ENCODE peak calls at places on chromosomes 7 and 10, in four cellular contexts. K, T, F and I are unnamed samples.
A peak's percentile ranks its signal among the peaks of the same experiment; 100 is the strongest.

GRCh38 chr10:125538947-125539649 is 143.9 kb downstream of the TEX36 start:
- DNase-seq in K (peak; percentile 73), T (no peak), F (no peak), I (peak; percentile 63)

GRCh38 chr10:49611815-49612512 is 1.9 kb downstream of the SLC18A3 start:
- DNase-seq in K (peak; percentile 38), T (no peak), F (no peak), I (no peak)

GRCh38 chr7:106049139-106049725 is 62.9 kb downstream of the SYPL1 start:
- DNase-seq in K (no peak), T (no peak), F (no peak), I (no peak)

GRCh38 chr7:74026406-74027123 is 1.4 kb upstream of the ELN start:
- DNase-seq in K (peak; percentile 92), T (peak; percentile 77), F (peak; percentile 89), I (peak; percentile 80)

GRCh38 chr10:16183989-16184643 is 252.7 kb upstream of the PTER start:
- DNase-seq in K (no peak), T (no peak), F (no peak), I (no peak)

GRCh38 chr7:23358152-23358674 is 59.1 kb downstream of the MALSU1 start:
- DNase-seq in K (no peak), T (no peak), F (no peak), I (no peak)

GRCh38 chr7:3892686-3893085 is 591.6 kb downstream of the SDK1 start:
- DNase-seq in K (no peak), T (no peak), F (no peak), I (no peak)

GRCh38 chr7:27581906-27582305 is 80.8 kb downstream of the HIBADH start:
- DNase-seq in K (no peak), T (no peak), F (no peak), I (no peak)

GRCh38 chr10:3825244-3825643 is 40.2 kb upstream of the KLF6 start:
- DNase-seq in K (no peak), T (no peak), F (no peak), I (no peak)

GRCh38 chr10:104328916-104329710 is 9.2 kb downstream of the ITPRIP start:
- DNase-seq in K (peak; percentile 87), T (peak; percentile 95), F (peak; percentile 78), I (no peak)

GRCh38 chr7:2202901-2203550 is 29.7 kb downstream of the MAD1L1 start:
- DNase-seq in K (peak; percentile 63), T (no peak), F (no peak), I (no peak)

GRCh38 chr10:132115736-132116135 is 50.0 kb downstream of the JAKMIP3 start:
- DNase-seq in K (peak; percentile 38), T (no peak), F (no peak), I (no peak)

GRCh38 chr10:125000366-125001312 is 58.7 kb downstream of the ZRANB1 start:
- DNase-seq in K (peak; percentile 62), T (no peak), F (peak; percentile 35), I (peak; percentile 28)

GRCh38 chr7:139614886-139615285 is 91.4 kb downstream of the CLEC2L start:
- DNase-seq in K (no peak), T (no peak), F (no peak), I (no peak)

GRCh38 chr7:44743750-44744149 is 4.9 kb upstream of the ZMIZ2 start:
- DNase-seq in K (no peak), T (no peak), F (no peak), I (no peak)

GRCh38 chr7:113996405-113996804 is 77.6 kb upstream of the PPP1R3A start:
- DNase-seq in K (no peak), T (no peak), F (no peak), I (no peak)

GRCh38 chr10:27223964-27224363 is 16.6 kb downstream of the ACBD5 start:
- DNase-seq in K (no peak), T (peak; percentile 36), F (no peak), I (peak; percentile 54)

GRCh38 chr10:68095176-68095575 is 14.1 kb upstream of the MYPN start:
- DNase-seq in K (no peak), T (no peak), F (no peak), I (no peak)

GRCh38 chr7:75689246-75690099 is 49.3 kb downstream of the HIP1 start:
- DNase-seq in K (peak; percentile 22), T (peak; percentile 22), F (no peak), I (no peak)

GRCh38 chr10:3272300-3272699 is 99.7 kb upstream of the PITRM1 start:
- DNase-seq in K (no peak), T (no peak), F (no peak), I (no peak)

GRCh38 chr7:24943096-24943948 is 36.7 kb downstream of the OSBPL3 start:
- DNase-seq in K (no peak), T (no peak), F (no peak), I (no peak)

GRCh38 chr7:79420464-79420863 is 33.0 kb downstream of the MAGI2 start:
- DNase-seq in K (no peak), T (peak; percentile 10), F (no peak), I (no peak)

GRCh38 chr7:1358376-1359050 is 100.8 kb downstream of the MICALL2 start:
- DNase-seq in K (peak; percentile 46), T (no peak), F (no peak), I (no peak)

GRCh38 chr7:17963281-17963680 is 23.0 kb upstream of the SNX13 start:
- DNase-seq in K (no peak), T (no peak), F (no peak), I (no peak)

GRCh38 chr10:44628921-44629320 is 244.0 kb upstream of the CXCL12 start:
- DNase-seq in K (no peak), T (peak; percentile 62), F (no peak), I (peak; percentile 25)

GRCh38 chr10:91412688-91413087 is 2.5 kb downstream of the HECTD2 start:
- DNase-seq in K (no peak), T (no peak), F (no peak), I (no peak)

GRCh38 chr7:147013820-147014219 is 897.2 kb downstream of the CNTNAP2 start:
- DNase-seq in K (no peak), T (no peak), F (no peak), I (no peak)

GRCh38 chr10:95756061-95756751 is at the start of gene ENTPD1:
- DNase-seq in K (no peak), T (peak; percentile 89), F (no peak), I (peak; percentile 50)

GRCh38 chr7:386385-386784 is 96.4 kb downstream of the FOXL3 start:
- DNase-seq in K (no peak), T (no peak), F (peak; percentile 3), I (no peak)

GRCh38 chr7:51123322-51124021 is 193.1 kb downstream of the COBL start:
- DNase-seq in K (no peak), T (peak; percentile 41), F (no peak), I (no peak)

GRCh38 chr10:125692932-125693847 is 10.2 kb upstream of the TEX36 start:
- DNase-seq in K (no peak), T (no peak), F (no peak), I (no peak)

GRCh38 chr7:2792856-2793487 is 51.1 kb downstream of the GNA12 start:
- DNase-seq in K (peak; percentile 70), T (peak; percentile 86), F (no peak), I (no peak)

DNA sequence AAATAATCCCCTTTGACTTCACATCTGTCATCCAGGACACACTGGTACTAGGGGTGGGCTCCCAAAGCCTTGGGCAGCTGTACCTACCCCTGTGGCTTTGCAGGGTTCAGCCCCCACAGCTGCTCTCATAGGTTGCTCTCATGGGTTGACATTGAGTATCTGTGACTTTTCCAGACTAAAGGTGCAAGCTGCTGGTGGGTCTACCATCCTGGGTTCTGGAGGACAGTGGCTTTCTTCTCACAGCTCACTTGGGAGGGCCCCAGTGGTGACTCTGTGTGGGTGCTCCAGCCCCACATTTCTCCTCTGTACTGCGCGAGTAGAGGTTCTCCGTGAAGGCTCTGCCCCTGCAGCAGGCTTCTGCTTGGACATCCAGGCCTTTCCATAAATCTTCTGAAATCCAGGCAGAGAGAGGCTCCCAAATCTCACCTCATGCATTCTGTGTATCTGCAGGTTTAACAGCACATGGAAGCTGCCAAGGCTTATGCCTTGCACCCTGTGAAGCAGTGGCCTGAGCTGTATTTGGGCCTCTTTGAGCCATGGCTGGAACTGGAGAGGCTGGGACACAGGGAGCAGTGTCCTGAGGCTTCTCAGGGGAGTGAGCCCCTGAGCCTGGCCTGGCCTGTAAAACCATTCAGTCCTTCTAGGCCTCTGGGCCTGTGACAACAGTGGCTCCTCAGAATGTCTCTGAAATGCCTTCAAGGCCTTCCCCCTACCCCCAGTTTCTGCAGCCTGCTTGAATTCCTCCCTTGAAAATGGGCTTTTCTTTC is 52.2 kb downstream of the TRIM24 start:
- DNase-seq in K (no peak), T (no peak), F (no peak), I (no peak)
- TF ChIP-seq CTCF in K (no peak), T (no peak), F (no peak), I (no peak)

GRCh38 chr7:26192485-26193087 is 8.0 kb downstream of the HNRNPA2B1 start:
- DNase-seq in K (no peak), T (peak; percentile 57), F (no peak), I (no peak)
- TF ChIP-seq POLR2A in K (no peak), T (no peak), F (no peak), I (no peak)

GRCh38 chr7:13115157-13115772 is 427.8 kb downstream of the ARL4A start:
- DNase-seq in K (no peak), T (no peak), F (no peak), I (no peak)
- TF ChIP-seq CTCF in K (no peak), T (no peak), F (no peak), I (no peak)

DNA sequence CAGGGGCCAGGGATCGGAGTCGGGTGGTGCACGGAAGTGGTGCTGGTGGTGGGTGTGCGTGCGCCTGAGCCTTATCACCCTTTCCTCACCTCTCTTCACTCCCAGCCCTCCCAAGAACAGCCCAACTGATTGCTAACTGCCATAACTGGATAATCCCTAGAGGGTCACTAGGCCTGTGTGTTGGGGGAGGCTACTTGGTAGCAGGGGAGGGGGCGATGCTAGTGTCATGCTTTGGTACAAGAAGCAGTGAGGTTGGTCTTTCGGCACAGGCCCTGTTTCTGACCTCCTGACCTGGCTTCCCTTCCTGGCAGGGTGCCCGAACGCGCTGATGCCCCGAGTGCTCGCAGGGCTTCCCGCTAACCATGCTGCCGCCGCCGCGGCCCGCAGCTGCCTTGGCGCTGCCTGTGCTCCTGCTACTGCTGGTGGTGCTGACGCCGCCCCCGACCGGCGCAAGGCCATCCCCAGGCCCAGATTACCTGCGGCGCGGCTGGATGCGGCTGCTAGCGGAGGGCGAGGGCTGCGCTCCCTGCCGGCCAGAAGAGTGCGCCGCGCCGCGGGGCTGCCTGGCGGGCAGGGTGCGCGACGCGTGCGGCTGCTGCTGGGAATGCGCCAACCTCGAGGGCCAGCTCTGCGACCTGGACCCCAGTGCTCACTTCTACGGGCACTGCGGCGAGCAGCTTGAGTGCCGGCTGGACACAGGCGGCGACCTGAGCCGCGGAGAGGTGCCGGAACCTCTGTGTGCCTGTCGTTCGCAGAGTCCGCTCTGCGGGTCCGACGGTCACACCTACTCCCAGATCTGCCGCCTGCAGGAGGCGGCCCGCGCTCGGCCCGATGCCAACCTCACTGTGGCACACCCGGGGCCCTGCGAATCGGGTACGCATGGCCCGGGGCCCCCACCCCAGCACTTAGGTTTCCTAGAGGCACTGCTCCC is 707 bp downstream of the KAZALD1 start:
- DNase-seq in K (peak; percentile 71), T (peak; percentile 89), F (peak; percentile 44), I (peak; percentile 73)
- TF ChIP-seq POLR2A in K (no peak), T (peak; percentile 19), F (peak; percentile 31), I (peak; percentile 23)

DNA sequence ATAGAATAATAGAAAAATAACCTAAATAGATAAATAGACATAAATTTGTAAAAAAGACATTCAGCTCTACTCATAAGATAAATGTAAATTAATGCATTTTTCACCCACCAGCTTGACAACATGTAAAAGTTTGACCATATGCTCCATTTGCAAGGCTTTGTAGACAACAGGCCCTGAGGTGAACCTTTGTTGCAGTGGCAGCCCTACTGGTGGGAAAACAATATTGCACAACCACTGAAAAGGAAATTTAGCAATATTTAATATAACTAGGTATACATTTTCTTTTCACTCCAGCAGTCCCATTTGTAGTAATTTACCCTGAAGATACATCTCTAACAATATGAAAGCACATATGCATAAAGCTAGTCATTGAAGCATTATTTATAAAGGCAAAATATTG is 39.0 kb upstream of the ADRA2A start:
- DNase-seq in K (no peak), T (peak; percentile 30), F (no peak), I (no peak)
- TF ChIP-seq CTCF in K (no peak), T (no peak), F (no peak), I (no peak)